ENCODE peak calls at places on chromosomes 2 and 18, in eight cellular contexts. L is Peyer's patch, A is uterus, Y is brain microvascular endothelial cell, I is foreskin fibroblast, P is fibroblast of the aortic adventitia, D is body of pancreas, G is GM23248. U is an unnamed sample.

GRCh38 chr18:74519320-74520095 is 14.8 kb upstream of the CNDP1 start:
- DNase-seq in I (no peak), G (no peak), L (no peak), P (no peak), Y (no peak), D (peak; percentile 10), A (no peak), U (no peak)

GRCh38 chr2:80968450-80968849 is 663.9 kb upstream of the LRRTM1 start:
- DNase-seq in P (no peak), L (no peak), A (no peak), Y (no peak), G (no peak), D (no peak), I (no peak), U (no peak)

GRCh38 chr2:98876741-98877140 is 59.3 kb downstream of the CRACDL start:
- DNase-seq in G (no peak), D (no peak), P (no peak), L (no peak), I (no peak), A (no peak), Y (no peak), U (no peak)

GRCh38 chr2:10375570-10376266 is 72.4 kb downstream of the ODC1 start:
- DNase-seq in I (no peak), L (peak; percentile 63), D (no peak), P (no peak), Y (no peak), A (no peak), G (no peak), U (no peak)

GRCh38 chr2:23351388-23352141 is 33.4 kb upstream of the KLHL29 start:
- DNase-seq in L (peak; percentile 43), A (peak; percentile 87), G (peak; percentile 93), Y (peak; percentile 78), I (peak; percentile 89), P (peak; percentile 82), D (peak; percentile 72), U (peak; percentile 73)

GRCh38 chr2:63665806-63666205 is 77.0 kb downstream of the MDH1 start:
- DNase-seq in P (peak; percentile 63), L (no peak), A (no peak), D (no peak), I (peak; percentile 85), G (peak; percentile 86), Y (peak; percentile 57), U (peak; percentile 59)

GRCh38 chr2:133972786-133973185 is 281.1 kb upstream of the MGAT5 start:
- DNase-seq in P (peak; percentile 76), A (no peak), I (peak; percentile 6), L (no peak), G (peak; percentile 62), D (no peak), Y (no peak), U (peak; percentile 78)

GRCh38 chr18:23824235-23824634 is 135.0 kb downstream of the LAMA3 start:
- DNase-seq in G (no peak), D (no peak), I (peak; percentile 36), A (no peak), P (no peak), Y (no peak), L (no peak), U (no peak)

GRCh38 chr2:174331731-174332606 is 2.8 kb upstream of the SP9 start:
- DNase-seq in I (no peak), L (no peak), G (no peak), P (no peak), Y (no peak), A (no peak), D (no peak), U (no peak)

GRCh38 chr2:232363784-232364615 is 14.6 kb upstream of the ALPP start:
- DNase-seq in L (no peak), A (no peak), P (peak; percentile 37), D (no peak), Y (no peak), I (peak; percentile 27), G (no peak), U (peak; percentile 30)

GRCh38 chr2:5842326-5842725 is 150.1 kb downstream of the SOX11 start:
- DNase-seq in G (no peak), P (no peak), L (no peak), I (no peak), A (no peak), D (no peak), Y (no peak), U (no peak)

GRCh38 chr2:73255007-73255644 is 21.0 kb downstream of the CCT7 start:
- DNase-seq in L (no peak), I (no peak), P (no peak), A (no peak), G (no peak), Y (no peak), D (no peak), U (no peak)

GRCh38 chr2:125730921-125731320 is 925.0 kb upstream of the GYPC start:
- DNase-seq in L (no peak), G (no peak), D (no peak), A (no peak), I (no peak), Y (no peak), P (no peak), U (no peak)

GRCh38 chr2:199477277-199477834 is 19.6 kb upstream of the SATB2 start:
- DNase-seq in G (no peak), P (no peak), L (no peak), D (no peak), Y (no peak), I (no peak), A (no peak), U (no peak)

GRCh38 chr2:167925775-167926174 is 321.6 kb downstream of the STK39 start:
- DNase-seq in P (no peak), G (no peak), A (no peak), I (no peak), L (no peak), D (no peak), Y (no peak), U (no peak)

DNA sequence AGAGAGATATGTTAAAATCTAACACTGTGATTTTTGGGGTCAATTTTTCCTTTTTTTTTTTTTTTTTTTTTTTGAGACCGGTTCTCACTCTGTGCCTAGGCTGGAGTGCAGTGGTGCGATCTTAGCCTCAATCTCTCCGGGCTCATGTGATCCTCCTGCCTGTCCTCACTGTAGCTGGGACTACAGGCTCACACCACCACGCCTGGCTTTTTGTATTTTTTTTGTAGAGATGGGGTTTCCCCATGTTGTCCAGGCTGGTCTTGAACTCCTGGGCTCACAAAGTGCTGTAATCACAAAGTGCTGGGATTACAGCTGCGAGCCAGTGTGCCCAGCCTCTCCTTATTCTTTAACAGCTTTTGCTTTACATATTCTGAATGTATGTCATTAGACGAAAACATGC is 2.9 kb upstream of the HAAO start:
- DNase-seq in I (no peak), G (no peak), Y (no peak), P (no peak), D (no peak), A (no peak), L (no peak), U (no peak)
- H3K4me3 ChIP-seq in I (no peak overlapping the region), G (no peak overlapping the region), Y (no peak overlapping the region), P (no peak overlapping the region), D (no peak overlapping the region), A (no peak overlapping the region), L (no peak overlapping the region), U (no peak overlapping the region)

GRCh38 chr2:67548317-67549095 is 151.4 kb downstream of the ETAA1 start:
- DNase-seq in D (no peak), L (no peak), G (no peak), Y (no peak), A (no peak), P (no peak), I (no peak), U (no peak)
- H3K4me3 ChIP-seq in D (no peak overlapping the region), L (no peak overlapping the region), G (no peak overlapping the region), Y (no peak overlapping the region), A (no peak overlapping the region), P (no peak overlapping the region), I (no peak overlapping the region), U (no peak overlapping the region)

DNA sequence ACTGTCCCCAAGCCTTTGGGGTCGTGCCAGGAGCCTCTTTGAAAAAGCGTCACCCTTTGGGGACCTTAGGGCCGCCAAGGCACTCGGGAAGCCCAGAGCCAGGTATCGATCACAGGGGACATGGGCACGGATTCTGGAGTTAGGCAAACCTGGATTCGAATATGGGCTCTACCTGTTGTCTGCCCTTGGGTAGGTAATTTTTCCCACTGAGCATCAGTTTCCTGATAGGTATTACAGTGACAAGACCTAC is 9.3 kb downstream of the TMEM198 start:
- DNase-seq in D (no peak), P (no peak), L (no peak), Y (no peak), A (no peak), I (no peak), G (no peak), U (no peak)
- H3K4me3 ChIP-seq in D (peak overlapping the region; percentile 30), P (peak overlapping the region; percentile 71), L (peak overlapping the region; percentile 75), Y (peak overlapping the region; percentile 59), A (peak overlapping the region; percentile 45), I (peak overlapping the region; percentile 64), G (peak overlapping the region; percentile 76), U (peak overlapping the region; percentile 81)

GRCh38 chr2:171272039-171272438 is 111.3 kb upstream of the TLK1 start:
- DNase-seq in L (no peak), Y (peak; percentile 84), G (peak; percentile 92), A (no peak), D (peak; percentile 65), P (peak; percentile 97), I (peak; percentile 94), U (peak; percentile 91)

GRCh38 chr2:171274757-171275156 is 114.1 kb upstream of the TLK1 start:
- DNase-seq in I (no peak), G (no peak), D (no peak), L (no peak), P (no peak), Y (no peak), A (no peak), U (no peak)

GRCh38 chr2:171266102-171266501 is 105.4 kb upstream of the TLK1 start:
- DNase-seq in I (no peak), Y (no peak), D (no peak), P (no peak), L (no peak), A (no peak), G (no peak), U (no peak)

GRCh38 chr2:171268230-171268629 is 107.5 kb upstream of the TLK1 start:
- DNase-seq in Y (no peak), D (no peak), G (no peak), P (no peak), A (no peak), I (no peak), L (no peak), U (no peak)

DNA sequence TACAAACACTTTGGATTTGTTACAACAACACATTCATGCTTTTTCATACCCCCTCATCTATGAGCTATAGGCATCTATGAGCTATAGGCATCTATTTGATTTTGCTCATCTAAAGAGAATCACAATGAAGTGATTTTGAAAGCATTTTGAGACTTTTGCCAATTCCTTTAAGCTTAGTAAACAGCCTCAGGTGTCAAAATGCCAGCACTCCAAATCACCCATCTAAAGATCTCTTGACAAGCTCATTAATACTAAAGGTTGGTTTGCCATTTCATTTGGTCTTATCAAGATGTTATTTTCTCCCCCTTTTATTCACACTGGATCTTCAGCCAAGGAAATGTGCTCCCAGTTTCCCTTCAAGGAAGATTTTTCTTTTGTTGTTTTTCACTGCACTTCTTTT is 110.7 kb upstream of the TLK1 start:
- DNase-seq in G (peak; percentile 11), D (no peak), A (no peak), P (no peak), I (no peak), Y (no peak), L (no peak), U (no peak)
- H3K4me3 ChIP-seq in G (no peak overlapping the region), D (no peak overlapping the region), A (no peak overlapping the region), P (no peak overlapping the region), I (no peak overlapping the region), Y (no peak overlapping the region), L (no peak overlapping the region), U (no peak overlapping the region)

GRCh38 chr2:11598228-11598731 is 64.4 kb downstream of the GREB1 start:
- DNase-seq in P (no peak), I (peak; percentile 24), L (no peak), A (no peak), Y (no peak), D (no peak), G (no peak), U (no peak)
- H3K4me3 ChIP-seq in P (no peak overlapping the region), I (no peak overlapping the region), L (no peak overlapping the region), A (no peak overlapping the region), Y (no peak overlapping the region), D (no peak overlapping the region), G (no peak overlapping the region), U (no peak overlapping the region)